ENCODE peak calls at places on chromosomes 7 and 10, in six cellular contexts. One of them, this sample, is unnamed.

GRCh38 chr10:117499248-117500105 is 43.1 kb upstream of the EMX2 start:
- DNase-seq in H1: no peak
- DNase-seq in SK-N-SH: no peak
- DNase-seq in GM12878: no peak
- DNase-seq in HCT116: no peak
- DNase-seq in endothelial cell of umbilical vein: no peak
- DNase-seq in this sample: no peak

GRCh38 chr7:20541615-20542349 is 73.7 kb upstream of the ABCB5 start:
- DNase-seq in H1: no peak
- DNase-seq in SK-N-SH: peak; percentile 74
- DNase-seq in GM12878: no peak
- DNase-seq in HCT116: no peak
- DNase-seq in endothelial cell of umbilical vein: no peak
- DNase-seq in this sample: no peak

GRCh38 chr10:44968101-44968886 is 8.7 kb downstream of the RASSF4 start:
- DNase-seq in H1: no peak
- DNase-seq in SK-N-SH: no peak
- DNase-seq in GM12878: no peak
- DNase-seq in HCT116: no peak
- DNase-seq in endothelial cell of umbilical vein: no peak
- DNase-seq in this sample: no peak

GRCh38 chr10:35545079-35545657 is 60.0 kb upstream of the GJD4 start:
- DNase-seq in H1: no peak
- DNase-seq in SK-N-SH: no peak
- DNase-seq in GM12878: no peak
- DNase-seq in HCT116: no peak
- DNase-seq in endothelial cell of umbilical vein: no peak
- DNase-seq in this sample: no peak

GRCh38 chr7:1985071-1985470 is 247.7 kb downstream of the MAD1L1 start:
- DNase-seq in H1: no peak
- DNase-seq in SK-N-SH: no peak
- DNase-seq in GM12878: no peak
- DNase-seq in HCT116: no peak
- DNase-seq in endothelial cell of umbilical vein: no peak
- DNase-seq in this sample: no peak

GRCh38 chr7:11335951-11336350 is 362.3 kb downstream of the PHF14 start:
- DNase-seq in H1: no peak
- DNase-seq in SK-N-SH: no peak
- DNase-seq in GM12878: no peak
- DNase-seq in HCT116: no peak
- DNase-seq in endothelial cell of umbilical vein: no peak
- DNase-seq in this sample: no peak

GRCh38 chr7:101231644-101232043 is 6.0 kb downstream of the CLDN15 start:
- DNase-seq in H1: no peak
- DNase-seq in SK-N-SH: peak; percentile 61
- DNase-seq in GM12878: no peak
- DNase-seq in HCT116: no peak
- DNase-seq in endothelial cell of umbilical vein: peak; percentile 24
- DNase-seq in this sample: no peak

GRCh38 chr10:52064084-52064845 is 249.8 kb upstream of the DKK1 start:
- DNase-seq in H1: no peak
- DNase-seq in SK-N-SH: no peak
- DNase-seq in GM12878: no peak
- DNase-seq in HCT116: no peak
- DNase-seq in endothelial cell of umbilical vein: no peak
- DNase-seq in this sample: no peak

GRCh38 chr7:35512716-35513115 is 182.2 kb downstream of the HERPUD2 start:
- DNase-seq in H1: no peak
- DNase-seq in SK-N-SH: no peak
- DNase-seq in GM12878: no peak
- DNase-seq in HCT116: no peak
- DNase-seq in endothelial cell of umbilical vein: no peak
- DNase-seq in this sample: no peak

GRCh38 chr7:45626441-45627430 is 52.6 kb downstream of the ADCY1 start:
- DNase-seq in H1: no peak
- DNase-seq in SK-N-SH: no peak
- DNase-seq in GM12878: no peak
- DNase-seq in HCT116: no peak
- DNase-seq in endothelial cell of umbilical vein: no peak
- DNase-seq in this sample: no peak

GRCh38 chr7:101696-102376 is 90.5 kb upstream of the FAM20C start:
- DNase-seq in H1: no peak
- DNase-seq in SK-N-SH: no peak
- DNase-seq in GM12878: no peak
- DNase-seq in HCT116: no peak
- DNase-seq in endothelial cell of umbilical vein: peak; percentile 67
- DNase-seq in this sample: no peak

GRCh38 chr7:16524332-16524731 is 2.3 kb upstream of the LRRC72 start:
- DNase-seq in H1: no peak
- DNase-seq in SK-N-SH: no peak
- DNase-seq in GM12878: no peak
- DNase-seq in HCT116: no peak
- DNase-seq in endothelial cell of umbilical vein: no peak
- DNase-seq in this sample: peak; percentile 42

GRCh38 chr10:131901181-131901829 is 497 bp downstream of the PPP2R2D start:
- DNase-seq in H1: no peak
- DNase-seq in SK-N-SH: peak; percentile 71
- DNase-seq in GM12878: no peak
- DNase-seq in HCT116: no peak
- DNase-seq in endothelial cell of umbilical vein: peak; percentile 43
- DNase-seq in this sample: no peak

GRCh38 chr10:13808556-13809391 is 222.0 kb downstream of the PRPF18 start:
- DNase-seq in H1: no peak
- DNase-seq in SK-N-SH: no peak
- DNase-seq in GM12878: no peak
- DNase-seq in HCT116: no peak
- DNase-seq in endothelial cell of umbilical vein: peak; percentile 82
- DNase-seq in this sample: no peak

GRCh38 chr10:27646194-27646593 is 99.4 kb downstream of the MKX start:
- DNase-seq in H1: no peak
- DNase-seq in SK-N-SH: no peak
- DNase-seq in GM12878: no peak
- DNase-seq in HCT116: no peak
- DNase-seq in endothelial cell of umbilical vein: no peak
- DNase-seq in this sample: no peak

GRCh38 chr7:121752706-121753105 is 120.3 kb upstream of the PTPRZ1 start:
- DNase-seq in H1: no peak
- DNase-seq in SK-N-SH: peak; percentile 2
- DNase-seq in GM12878: no peak
- DNase-seq in HCT116: peak; percentile 2
- DNase-seq in endothelial cell of umbilical vein: no peak
- DNase-seq in this sample: peak; percentile 3

GRCh38 chr7:143354376-143354775 is 8.1 kb downstream of the FAM131B start:
- DNase-seq in H1: no peak
- DNase-seq in SK-N-SH: no peak
- DNase-seq in GM12878: no peak
- DNase-seq in HCT116: no peak
- DNase-seq in endothelial cell of umbilical vein: no peak
- DNase-seq in this sample: no peak

GRCh38 chr10:34145751-34146150 is 669.3 kb downstream of the PARD3 start:
- DNase-seq in H1: no peak
- DNase-seq in SK-N-SH: no peak
- DNase-seq in GM12878: no peak
- DNase-seq in HCT116: no peak
- DNase-seq in endothelial cell of umbilical vein: peak; percentile 88
- DNase-seq in this sample: no peak

GRCh38 chr7:135501402-135501801 is 8.5 kb downstream of the CNOT4 start:
- DNase-seq in H1: no peak
- DNase-seq in SK-N-SH: no peak
- DNase-seq in GM12878: no peak
- DNase-seq in HCT116: no peak
- DNase-seq in endothelial cell of umbilical vein: no peak
- DNase-seq in this sample: no peak

GRCh38 chr7:80347173-80347572 is 164.7 kb downstream of the GNAT3 start:
- DNase-seq in H1: no peak
- DNase-seq in SK-N-SH: no peak
- DNase-seq in GM12878: no peak
- DNase-seq in HCT116: no peak
- DNase-seq in endothelial cell of umbilical vein: no peak
- DNase-seq in this sample: no peak

GRCh38 chr10:74502963-74503608 is 323.3 kb upstream of the KAT6B start:
- DNase-seq in H1: no peak
- DNase-seq in SK-N-SH: no peak
- DNase-seq in GM12878: peak; percentile 9
- DNase-seq in HCT116: peak; percentile 51
- DNase-seq in endothelial cell of umbilical vein: peak; percentile 90
- DNase-seq in this sample: no peak

GRCh38 chr10:114437456-114438292 is 33.4 kb upstream of the AFAP1L2 start:
- DNase-seq in H1: no peak
- DNase-seq in SK-N-SH: peak; percentile 27
- DNase-seq in GM12878: no peak
- DNase-seq in HCT116: no peak
- DNase-seq in endothelial cell of umbilical vein: no peak
- DNase-seq in this sample: no peak

GRCh38 chr7:19117870-19118608 is 603 bp upstream of the TWIST1 start:
- DNase-seq in H1: no peak
- DNase-seq in SK-N-SH: peak; percentile 76
- DNase-seq in GM12878: no peak
- DNase-seq in HCT116: no peak
- DNase-seq in endothelial cell of umbilical vein: no peak
- DNase-seq in this sample: no peak

GRCh38 chr7:23000597-23001360 is 13.2 kb downstream of the HYCC1 start:
- DNase-seq in H1: no peak
- DNase-seq in SK-N-SH: no peak
- DNase-seq in GM12878: no peak
- DNase-seq in HCT116: no peak
- DNase-seq in endothelial cell of umbilical vein: no peak
- DNase-seq in this sample: no peak

GRCh38 chr10:77173615-77174461 is 463.8 kb downstream of the KCNMA1 start:
- DNase-seq in H1: peak; percentile 72
- DNase-seq in SK-N-SH: peak; percentile 66
- DNase-seq in GM12878: peak; percentile 28
- DNase-seq in HCT116: peak; percentile 66
- DNase-seq in endothelial cell of umbilical vein: peak; percentile 75
- DNase-seq in this sample: peak; percentile 30

GRCh38 chr10:21021843-21022594 is 124.9 kb upstream of the NEBL start:
- DNase-seq in H1: no peak
- DNase-seq in SK-N-SH: no peak
- DNase-seq in GM12878: no peak
- DNase-seq in HCT116: no peak
- DNase-seq in endothelial cell of umbilical vein: no peak
- DNase-seq in this sample: no peak

GRCh38 chr7:147279951-147280350 is 1163.3 kb downstream of the CNTNAP2 start:
- DNase-seq in H1: no peak
- DNase-seq in SK-N-SH: no peak
- DNase-seq in GM12878: no peak
- DNase-seq in HCT116: no peak
- DNase-seq in endothelial cell of umbilical vein: no peak
- DNase-seq in this sample: no peak

GRCh38 chr10:77311186-77311585 is 326.4 kb downstream of the KCNMA1 start:
- DNase-seq in H1: no peak
- DNase-seq in SK-N-SH: no peak
- DNase-seq in GM12878: no peak
- DNase-seq in HCT116: no peak
- DNase-seq in endothelial cell of umbilical vein: no peak
- DNase-seq in this sample: no peak

GRCh38 chr7:156251861-156252260 is 388.7 kb upstream of the RNF32 start:
- DNase-seq in H1: no peak
- DNase-seq in SK-N-SH: no peak
- DNase-seq in GM12878: no peak
- DNase-seq in HCT116: no peak
- DNase-seq in endothelial cell of umbilical vein: no peak
- DNase-seq in this sample: no peak

GRCh38 chr7:151060416-151061234 is 1.2 kb downstream of the SLC4A2 start:
- DNase-seq in H1: no peak
- DNase-seq in SK-N-SH: peak; percentile 80
- DNase-seq in GM12878: no peak
- DNase-seq in HCT116: no peak
- DNase-seq in endothelial cell of umbilical vein: peak; percentile 32
- DNase-seq in this sample: no peak
- H3K27ac ChIP-seq in H1: no peak overlapping the region
- H3K27ac ChIP-seq in SK-N-SH: peak overlapping the region; percentile 99
- H3K27ac ChIP-seq in GM12878: peak overlapping the region; percentile 52
- H3K27ac ChIP-seq in HCT116: peak overlapping the region; percentile 87
- H3K27ac ChIP-seq in endothelial cell of umbilical vein: peak overlapping the region; percentile 22
- H3K27ac ChIP-seq in this sample: no peak overlapping the region

GRCh38 chr10:4981722-4982471 is 18.7 kb downstream of the AKR1C1 start:
- DNase-seq in H1: peak; percentile 19
- DNase-seq in SK-N-SH: peak; percentile 12
- DNase-seq in GM12878: no peak
- DNase-seq in HCT116: peak; percentile 26
- DNase-seq in endothelial cell of umbilical vein: peak; percentile 62
- DNase-seq in this sample: no peak
- TF ChIP-seq POLR2AphosphoS5 in H1: no peak
- TF ChIP-seq POLR2AphosphoS5 in SK-N-SH: no peak
- TF ChIP-seq POLR2AphosphoS5 in GM12878: no peak
- TF ChIP-seq POLR2AphosphoS5 in HCT116: no peak
- TF ChIP-seq POLR2AphosphoS5 in endothelial cell of umbilical vein: no peak
- TF ChIP-seq POLR2AphosphoS5 in this sample: no peak

GRCh38 chr10:5892007-5892406 is 2.0 kb downstream of the FBH1 start:
- DNase-seq in H1: no peak
- DNase-seq in SK-N-SH: no peak
- DNase-seq in GM12878: no peak
- DNase-seq in HCT116: no peak
- DNase-seq in endothelial cell of umbilical vein: peak; percentile 66
- DNase-seq in this sample: no peak
- H3K9ac ChIP-seq in H1: no peak overlapping the region
- H3K9ac ChIP-seq in SK-N-SH: no peak overlapping the region
- H3K9ac ChIP-seq in GM12878: no peak overlapping the region
- H3K9ac ChIP-seq in HCT116: no peak overlapping the region
- H3K9ac ChIP-seq in endothelial cell of umbilical vein: no peak overlapping the region
- H3K9ac ChIP-seq in this sample: no peak overlapping the region

GRCh38 chr7:4074407-4074806 is 607.7 kb upstream of the FOXK1 start:
- DNase-seq in H1: no peak
- DNase-seq in SK-N-SH: no peak
- DNase-seq in GM12878: no peak
- DNase-seq in HCT116: no peak
- DNase-seq in endothelial cell of umbilical vein: no peak
- DNase-seq in this sample: no peak

GRCh38 chr7:4072161-4072925 is 609.8 kb upstream of the FOXK1 start:
- DNase-seq in H1: no peak
- DNase-seq in SK-N-SH: no peak
- DNase-seq in GM12878: no peak
- DNase-seq in HCT116: no peak
- DNase-seq in endothelial cell of umbilical vein: no peak
- DNase-seq in this sample: no peak

GRCh38 chr7:4074994-4075393 is 607.1 kb upstream of the FOXK1 start:
- DNase-seq in H1: no peak
- DNase-seq in SK-N-SH: no peak
- DNase-seq in GM12878: no peak
- DNase-seq in HCT116: peak; percentile 2
- DNase-seq in endothelial cell of umbilical vein: no peak
- DNase-seq in this sample: no peak

GRCh38 chr7:4073750-4074149 is 608.3 kb upstream of the FOXK1 start:
- DNase-seq in H1: no peak
- DNase-seq in SK-N-SH: no peak
- DNase-seq in GM12878: no peak
- DNase-seq in HCT116: no peak
- DNase-seq in endothelial cell of umbilical vein: no peak
- DNase-seq in this sample: no peak

DNA sequence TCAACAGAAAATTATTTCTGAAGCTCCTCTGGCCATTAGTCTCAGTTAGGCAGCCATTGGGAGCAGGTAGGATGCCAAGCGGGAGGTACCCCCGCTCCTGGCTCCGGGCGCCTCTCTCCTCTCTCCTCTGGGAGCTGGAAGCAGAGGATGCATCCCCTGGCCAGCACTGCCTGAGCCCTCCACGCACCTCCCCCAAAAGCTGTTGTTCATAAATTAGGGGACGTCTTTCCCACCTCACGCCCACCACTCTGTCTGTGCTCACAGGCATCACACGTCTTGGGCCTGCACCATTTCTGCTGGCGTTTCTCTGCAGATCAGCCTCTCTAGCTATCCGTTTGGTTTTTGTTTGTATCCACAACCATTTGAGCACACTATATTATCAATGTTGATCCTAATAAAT is 609.0 kb upstream of the FOXK1 start:
- DNase-seq in H1: no peak
- DNase-seq in SK-N-SH: no peak
- DNase-seq in GM12878: no peak
- DNase-seq in HCT116: no peak
- DNase-seq in endothelial cell of umbilical vein: no peak
- DNase-seq in this sample: no peak
- H3K27ac ChIP-seq in H1: no peak overlapping the region
- H3K27ac ChIP-seq in SK-N-SH: no peak overlapping the region
- H3K27ac ChIP-seq in GM12878: no peak overlapping the region
- H3K27ac ChIP-seq in HCT116: no peak overlapping the region
- H3K27ac ChIP-seq in endothelial cell of umbilical vein: no peak overlapping the region
- H3K27ac ChIP-seq in this sample: no peak overlapping the region

This sample was measured in SK-N-MC.